ENCODE peak calls at places on chromosome 19, in four cellular contexts. H is hypothalamus; I is heart left ventricle; Y is stimulated activated CD8-positive, alpha-beta memory T cell treated with anti-CD3 and anti-CD28 coated beads, Interleukin-4, amount 100 ng/mL, for 1 hour. D is an unnamed sample.

GRCh38 chr19:2974342-2974932 is 2.9 kb upstream of the TLE6 start:
- DNase-seq in I (peak; percentile 69), Y (no peak), H (no peak), D (no peak)

GRCh38 chr19:13116282-13117175 is at the start of gene TRMT1:
- DNase-seq in I (peak; percentile 95), Y (peak; percentile 72), H (peak; percentile 73), D (peak; percentile 55)

GRCh38 chr19:33143897-33144405 is 12.0 kb downstream of the WDR88 start:
- DNase-seq in H (no peak), I (peak; percentile 65), Y (peak; percentile 24), D (no peak)

GRCh38 chr19:15551183-15552004 is 43.1 kb downstream of the CYP4F22 start:
- DNase-seq in Y (peak; percentile 44), H (no peak), I (peak; percentile 35), D (no peak)

GRCh38 chr19:18304194-18304495 is 18.7 kb downstream of the LSM4 start:
- DNase-seq in I (peak; percentile 77), H (no peak), Y (no peak), D (no peak)

GRCh38 chr19:39671739-39672363 is 16.1 kb downstream of the LGALS16 start:
- DNase-seq in H (no peak), Y (no peak), I (no peak), D (no peak)

GRCh38 chr19:17967258-17968051 is 548 bp downstream of the KCNN1 start:
- DNase-seq in Y (no peak), H (no peak), I (no peak), D (no peak)

GRCh38 chr19:9916719-9917118 is 19.6 kb downstream of the OLFM2 start:
- DNase-seq in I (no peak), Y (no peak), H (no peak), D (no peak)

GRCh38 chr19:1471514-1472107 is 7.4 kb downstream of the C19orf25 start:
- DNase-seq in I (no peak), H (no peak), Y (no peak), D (no peak)

D was measured in AG04449.